ENCODE peak calls at places on chromosomes 11 and 22, in five cellular contexts. S, M, J, F and N are unnamed samples.

GRCh38 chr22:20441631-20442484 is 4.2 kb upstream of the SCARF2 start:
- DNase-seq in S (no peak), M (no peak), J (no peak), F (no peak), N (no peak)

GRCh38 chr22:29610780-29611179 is 7.3 kb downstream of the NF2 start:
- DNase-seq in S (no peak), M (no peak), J (no peak), F (no peak), N (no peak)

GRCh38 chr22:45574069-45574703 is 71.5 kb downstream of the FBLN1 start:
- DNase-seq in S (no peak), M (no peak), J (no peak), F (peak; percentile 71), N (no peak)

GRCh38 chr22:38735465-38736256 is 20.1 kb downstream of the SUN2 start:
- DNase-seq in S (no peak), M (no peak), J (no peak), F (no peak), N (no peak)

GRCh38 chr11:130999992-131000770 is 83.9 kb upstream of the SNX19 start:
- DNase-seq in S (peak; percentile 16), M (no peak), J (peak; percentile 85), F (no peak), N (no peak)

GRCh38 chr11:84812351-84813083 is 814.6 kb downstream of the DLG2 start:
- DNase-seq in S (no peak), M (no peak), J (no peak), F (no peak), N (no peak)

GRCh38 chr11:57316017-57316416 is 8.7 kb downstream of the TNKS1BP1 start:
- DNase-seq in S (peak; percentile 56), M (no peak), J (no peak), F (no peak), N (no peak)

GRCh38 chr22:47619631-47620030 is 857.2 kb downstream of the TBC1D22A start:
- DNase-seq in S (no peak), M (peak; percentile 42), J (no peak), F (no peak), N (peak; percentile 50)

GRCh38 chr11:8011981-8012444 is 24.9 kb downstream of the EIF3F start:
- DNase-seq in S (peak; percentile 10), M (no peak), J (peak; percentile 85), F (no peak), N (no peak)